ENCODE peak calls at places on chromosomes 3 and 15, in seven cellular contexts. V is K562, D is mammary epithelial cell, F is A549, G is Peyer's patch, W is pancreas, B is ovary. A is an unnamed sample.

GRCh38 chr3:129867506-129868124 is 25.9 kb downstream of the TMCC1 start:
- DNase-seq in W (no peak), D (no peak), V (no peak), B (no peak), G (no peak), F (no peak), A (no peak)

GRCh38 chr3:174270841-174271240 is 588.3 kb upstream of the NAALADL2 start:
- DNase-seq in W (no peak), B (no peak), V (no peak), F (no peak), D (peak; percentile 6), G (no peak), A (no peak)

GRCh38 chr3:152899306-152899705 is 64.4 kb downstream of the P2RY1 start:
- DNase-seq in F (no peak), G (no peak), D (no peak), B (no peak), W (no peak), V (no peak), A (no peak)

GRCh38 chr15:76566276-76566675 is 229.7 kb downstream of the ISL2 start:
- DNase-seq in W (no peak), B (no peak), V (no peak), G (no peak), D (no peak), F (no peak), A (no peak)

GRCh38 chr15:57784081-57784488 is 77.6 kb downstream of the POLR2M start:
- DNase-seq in W (no peak), D (peak; percentile 83), F (peak; percentile 4), V (no peak), B (no peak), G (no peak), A (no peak)

GRCh38 chr3:152257246-152258074 is 11.3 kb upstream of the MBNL1 start:
- DNase-seq in V (no peak), G (no peak), F (no peak), W (peak; percentile 24), D (peak; percentile 17), B (no peak), A (no peak)

GRCh38 chr3:58414538-58415197 is 19.0 kb downstream of the PDHB start:
- DNase-seq in D (peak; percentile 52), W (peak; percentile 20), F (peak; percentile 51), B (peak; percentile 51), V (peak; percentile 34), G (peak; percentile 42), A (peak; percentile 61)

GRCh38 chr15:39171944-39172368 is 408.9 kb upstream of the THBS1 start:
- DNase-seq in W (peak; percentile 42), V (peak; percentile 76), F (peak; percentile 93), D (peak; percentile 97), B (peak; percentile 56), G (no peak), A (peak; percentile 59)

GRCh38 chr3:30751610-30752299 is 142.7 kb downstream of the GADL1 start:
- DNase-seq in G (no peak), V (no peak), B (peak; percentile 37), W (no peak), F (peak; percentile 36), D (peak; percentile 24), A (no peak)

GRCh38 chr3:158846803-158847465 is 45.1 kb downstream of the MFSD1 start:
- DNase-seq in D (no peak), F (no peak), W (no peak), G (no peak), B (no peak), V (no peak), A (no peak)

GRCh38 chr3:141737108-141737507 is 990 bp upstream of the RNF7 start:
- DNase-seq in G (no peak), V (no peak), W (no peak), F (no peak), D (no peak), B (no peak), A (no peak)
- TF ChIP-seq CTCF in G (no peak), V (no peak), W (no peak), F (no peak), D (no peak), B (no peak), A (no peak)

DNA sequence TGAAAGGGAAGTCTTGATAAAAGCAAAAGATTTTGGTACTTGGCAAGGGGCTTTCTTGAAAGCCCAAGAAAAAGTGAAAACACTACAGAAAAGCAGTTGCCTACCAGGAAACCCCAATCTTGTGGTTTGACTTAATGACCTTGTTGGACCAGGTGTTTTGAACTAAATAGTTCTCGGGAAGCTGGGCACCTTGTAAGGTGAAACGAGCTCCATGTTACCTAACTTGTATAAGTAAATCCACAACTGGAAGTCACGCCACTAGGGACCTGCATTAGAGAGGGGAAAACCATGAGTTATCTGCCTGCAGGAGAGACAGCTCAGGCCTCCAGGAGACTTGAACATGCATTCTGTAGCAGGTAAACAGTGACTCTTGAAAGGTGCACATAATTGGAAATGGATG is 88.2 kb downstream of the GMPS start:
- DNase-seq in F (no peak), D (no peak), W (peak; percentile 10), B (no peak), G (no peak), V (no peak), A (no peak)
- H3K9me3 ChIP-seq in F (no peaks in the 10 kb centered on the region), D (no peaks in the 10 kb centered on the region), W (no peaks in the 10 kb centered on the region), B (no peaks in the 10 kb centered on the region), G (no peaks in the 10 kb centered on the region), V (no peaks in the 10 kb centered on the region), A (no peaks in the 10 kb centered on the region)

DNA sequence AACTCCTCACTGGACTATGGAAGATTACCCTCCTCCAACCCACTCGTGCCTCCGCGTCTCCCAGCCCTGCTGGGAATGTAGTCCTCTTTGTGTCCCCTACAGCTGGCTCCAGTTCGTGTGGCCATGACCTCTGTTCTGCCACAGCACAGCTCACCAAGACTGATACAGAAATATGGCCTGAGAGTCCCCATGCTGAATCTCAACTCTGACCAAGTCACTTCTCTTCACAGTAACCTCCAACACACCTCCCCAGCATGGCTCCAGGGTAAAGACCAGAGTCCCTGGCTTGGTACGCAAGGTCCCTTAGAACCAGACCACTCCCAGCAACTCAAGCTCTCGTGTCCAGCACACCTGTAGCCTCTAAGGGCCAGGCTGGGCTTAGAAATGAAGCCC is 2.3 kb upstream of the COL7A1 start:
- DNase-seq in F (no peak), V (no peak), D (no peak), B (no peak), W (no peak), G (no peak), A (no peak)
- H3K4me3 ChIP-seq in F (no peak overlapping the region), V (no peak overlapping the region), D (no peak overlapping the region), B (no peak overlapping the region), W (no peak overlapping the region), G (no peak overlapping the region), A (no peak overlapping the region)

DNA sequence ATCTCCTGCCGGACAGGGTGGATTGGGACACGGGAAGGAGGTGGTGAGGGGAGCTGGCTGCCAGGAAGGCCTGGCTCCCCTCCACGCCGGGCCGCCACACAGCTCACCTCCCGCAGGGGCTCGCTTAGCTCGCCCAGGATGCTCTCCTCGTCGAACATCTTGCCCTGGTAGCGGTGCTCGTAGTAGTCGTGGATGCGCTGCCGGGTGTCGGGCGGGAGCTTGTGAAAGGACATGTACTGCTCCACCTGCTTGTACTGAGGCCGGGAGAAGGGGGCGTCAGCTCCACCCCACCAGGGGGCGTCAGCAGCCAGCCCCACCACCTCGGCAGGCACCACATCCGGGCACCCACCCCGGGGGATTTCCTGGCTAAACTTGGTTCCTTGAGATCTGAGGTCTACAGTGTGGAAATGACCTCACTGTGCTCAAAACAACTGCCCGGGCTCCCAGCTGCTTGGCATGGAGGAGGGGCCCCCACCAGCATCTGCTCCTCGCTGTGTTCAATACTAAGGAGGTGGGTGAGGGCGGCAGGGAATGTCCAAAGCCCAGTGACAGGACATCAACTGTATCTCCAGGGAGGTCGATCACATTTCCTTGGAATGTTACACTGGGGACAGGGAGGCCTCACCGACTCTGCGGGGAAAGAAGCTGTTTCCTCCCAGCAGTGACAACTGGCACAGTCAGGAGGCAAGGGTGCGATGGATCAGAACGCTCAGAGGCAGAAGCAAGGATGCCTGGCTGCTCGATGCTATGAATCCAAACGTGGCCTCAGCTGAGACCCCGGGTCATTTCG is 43.4 kb downstream of the HCN4 start:
- DNase-seq in W (no peak), B (no peak), V (peak; percentile 50), D (no peak), G (no peak), F (peak; percentile 25), A (no peak)
- TF ChIP-seq CTCF in W (no peak), B (no peak), V (peak; percentile 50), D (peak; percentile 4), G (no peak), F (no peak), A (no peak)

GRCh38 chr3:138542977-138543376 is 51.1 kb downstream of the CEP70 start:
- DNase-seq in W (no peak), B (no peak), F (no peak), G (no peak), D (no peak), V (no peak), A (no peak)
- H3K9me3 ChIP-seq in W (no peaks in the 10 kb centered on the region), B (peaks cover 18% of the 10 kb centered on the region), F (peaks cover 4% of the 10 kb centered on the region), G (no peaks in the 10 kb centered on the region), D (peaks cover 4% of the 10 kb centered on the region), V (no peaks in the 10 kb centered on the region), A (peaks cover 27% of the 10 kb centered on the region)

GRCh38 chr3:171028779-171029232 is 2.3 kb upstream of the SLC2A2 start:
- DNase-seq in B (no peak), D (peak; percentile 46), G (no peak), F (no peak), W (no peak), V (no peak), A (no peak)
- H3K4me3 ChIP-seq in B (no peak overlapping the region), D (peak overlapping the region; percentile 14), G (peak overlapping the region; percentile 41), F (no peak overlapping the region), W (no peak overlapping the region), V (no peak overlapping the region), A (no peak overlapping the region)

DNA sequence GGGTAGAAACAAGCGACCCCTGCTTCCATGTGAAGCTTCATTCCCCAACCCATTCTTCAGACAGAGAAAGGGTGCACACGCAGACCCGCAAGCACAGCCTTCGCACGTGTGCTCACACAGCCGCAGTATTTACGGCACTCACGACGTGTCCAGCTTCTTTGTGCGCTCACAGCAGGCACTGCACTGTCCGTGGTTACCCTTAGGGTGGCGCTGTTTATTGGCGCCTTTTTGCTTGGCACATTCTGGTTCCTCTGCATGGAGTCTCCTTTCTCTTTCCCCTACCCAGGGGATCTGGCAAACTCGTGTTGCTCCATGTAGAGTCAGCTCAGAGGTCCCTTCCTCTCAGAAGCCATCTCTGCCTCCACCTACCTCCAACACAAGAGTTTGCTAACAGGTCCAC is 115.1 kb downstream of the SLCO3A1 start:
- DNase-seq in B (no peak), F (no peak), W (no peak), V (no peak), G (no peak), D (no peak), A (no peak)
- TF ChIP-seq CTCF in B (no peak), F (no peak), W (no peak), V (peak; percentile 32), G (no peak), D (peak; percentile 12), A (no peak)

GRCh38 chr3:183591881-183592521 is 36.5 kb upstream of the KLHL6 start:
- DNase-seq in B (no peak), D (no peak), W (no peak), F (no peak), V (no peak), G (no peak), A (no peak)
- H3K9me3 ChIP-seq in B (no peaks in the 10 kb centered on the region), D (no peaks in the 10 kb centered on the region), W (no peaks in the 10 kb centered on the region), F (peaks cover 6% of the 10 kb centered on the region), V (no peaks in the 10 kb centered on the region), G (no peaks in the 10 kb centered on the region), A (peaks cover 5% of the 10 kb centered on the region)

GRCh38 chr3:42880601-42881451 is 5.1 kb upstream of the CYP8B1 start:
- DNase-seq in V (peak; percentile 94), G (peak; percentile 87), B (peak; percentile 87), W (peak; percentile 78), F (peak; percentile 74), D (peak; percentile 72), A (peak; percentile 83)
- H3K4me3 ChIP-seq in V (peak overlapping the region; percentile 42), G (peak overlapping the region; percentile 65), B (peak overlapping the region; percentile 74), W (peak overlapping the region; percentile 64), F (peak overlapping the region; percentile 68), D (peak overlapping the region; percentile 63), A (peak overlapping the region; percentile 41)

A was measured in lung.